ENCODE peak calls at places on chromosomes 6 and 20, in four cellular contexts. C, H, X and W are unnamed samples. For H3K9me3, the result is how much of the 10 kb centered on the place peaks cover.

GRCh38 chr20:41005361-41005729 is 23.3 kb upstream of the TOP1 start:
- DNase-seq in C (peak), X (no peak), H (peak), W (peak)

GRCh38 chr6:108127826-108128225 is 38.0 kb upstream of the NR2E1 start:
- DNase-seq in C (no peak), X (no peak), H (no peak), W (no peak)

GRCh38 chr20:2103454-2104153 is 2.0 kb downstream of the STK35 start:
- DNase-seq in C (no peak), H (no peak), X (no peak), W (no peak)

GRCh38 chr20:62741191-62741676 is 32.6 kb downstream of the NTSR1 start:
- DNase-seq in X (no peak), C (no peak), H (no peak), W (peak)

GRCh38 chr6:99608059-99608885 is 1.6 kb downstream of the PRDM13 start:
- DNase-seq in H (no peak), X (no peak), C (no peak), W (no peak)

GRCh38 chr6:13463941-13464340 is 23.5 kb downstream of the GFOD1 start:
- DNase-seq in H (no peak), C (no peak), X (no peak), W (peak)

GRCh38 chr6:88538130-88538706 is 372.1 kb upstream of the CNR1 start:
- DNase-seq in X (no peak), H (no peak), C (peak), W (no peak)

GRCh38 chr6:111481836-111482235 is 1.2 kb downstream of the REV3L start:
- DNase-seq in H (peak), X (no peak), C (no peak), W (peak)

GRCh38 chr6:84332139-84333034 is 104.9 kb upstream of the CEP162 start:
- DNase-seq in C (no peak), X (peak), H (no peak), W (no peak)

GRCh38 chr6:134427721-134428120 is 109.8 kb upstream of the SGK1 start:
- DNase-seq in C (no peak), H (no peak), X (no peak), W (no peak)

GRCh38 chr6:5956939-5957338 is 49.8 kb downstream of the NRN1 start:
- DNase-seq in C (no peak), X (no peak), H (no peak), W (no peak)

GRCh38 chr6:109239192-109239917 is 142.9 kb downstream of the CD164 start:
- DNase-seq in C (peak), X (no peak), H (no peak), W (no peak)

GRCh38 chr20:21230220-21230619 is 72.9 kb upstream of the XRN2 start:
- DNase-seq in H (no peak), X (no peak), C (no peak), W (no peak)

GRCh38 chr6:145838305-145838704 is 23.7 kb upstream of the FBXO30 start:
- DNase-seq in X (no peak), C (no peak), H (no peak), W (no peak)

GRCh38 chr6:42075159-42075838 is 25.0 kb downstream of the TAF8 start:
- DNase-seq in C (peak), X (no peak), H (peak), W (peak)

GRCh38 chr6:13492357-13492756 is 5.0 kb upstream of the GFOD1 start:
- DNase-seq in X (no peak), C (no peak), H (no peak), W (no peak)

GRCh38 chr6:2951723-2952122 is 19.6 kb downstream of the SERPINB6 start:
- DNase-seq in H (no peak), X (no peak), C (no peak), W (no peak)

GRCh38 chr6:82872092-82872635 is 193.5 kb downstream of the UBE3D start:
- DNase-seq in H (no peak), C (no peak), X (no peak), W (no peak)

GRCh38 chr6:35439308-35439707 is 12.8 kb upstream of the FANCE start:
- DNase-seq in X (no peak), H (no peak), C (peak), W (no peak)

DNA sequence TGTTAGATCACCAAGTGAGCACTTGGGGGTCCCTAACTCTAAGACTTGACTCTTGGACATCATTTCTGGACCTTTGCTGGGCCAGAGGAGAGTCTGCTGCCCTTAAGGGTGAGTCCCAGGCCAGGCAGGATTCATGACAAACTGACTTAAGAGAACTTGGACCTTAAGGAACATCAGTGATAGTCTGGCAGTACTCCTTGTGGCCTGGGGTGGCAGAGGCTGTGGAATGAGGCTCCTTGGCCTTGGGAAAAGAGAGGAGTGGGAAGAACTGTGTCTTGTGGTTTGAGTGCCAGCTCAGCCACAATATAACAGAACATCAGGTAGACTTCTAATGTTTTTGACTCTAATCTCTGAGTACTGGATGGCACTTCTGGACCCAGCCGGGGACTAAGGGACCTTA is 478.7 kb downstream of the MEI4 start:
- DNase-seq in C (no peak), X (no peak), H (no peak), W (no peak)
- TF ChIP-seq FOS in C (no peak), X (no peak), H (no peak), W (no peak)

GRCh38 chr20:31236953-31237352 is 20.5 kb upstream of the DEFB115 start:
- DNase-seq in H (no peak), X (no peak), C (no peak), W (no peak)

GRCh38 chr20:31239139-31239538 is 18.3 kb upstream of the DEFB115 start:
- DNase-seq in C (no peak), H (no peak), X (no peak), W (no peak)

GRCh38 chr20:31237763-31238162 is 19.7 kb upstream of the DEFB115 start:
- DNase-seq in C (no peak), H (no peak), X (no peak), W (no peak)
- H3K9me3 ChIP-seq in C (under half), H (under half), X (under half), W (under half)

DNA sequence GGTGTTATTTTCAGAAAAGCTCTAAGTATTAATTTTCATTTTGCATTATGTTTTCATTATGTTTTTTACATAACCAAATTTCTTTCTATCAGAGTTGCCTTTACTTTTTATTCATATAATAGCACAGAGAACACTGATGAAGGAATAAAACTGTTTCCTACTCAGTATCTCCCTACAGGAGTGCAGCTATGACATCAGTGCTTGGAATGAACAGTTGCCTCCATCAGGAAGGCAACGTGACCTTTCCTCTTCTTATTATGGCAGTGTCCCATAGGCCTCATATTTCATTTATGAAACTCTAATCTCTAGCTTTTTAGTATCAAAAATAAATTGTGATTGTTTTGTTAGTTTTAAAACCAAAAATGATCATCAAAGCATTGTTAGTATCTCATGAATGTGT is 712.8 kb downstream of the CD109 start:
- DNase-seq in C (no peak), H (peak), X (no peak), W (no peak)
- TF ChIP-seq POLR2A in C (no peak), H (no peak), X (no peak), W (no peak)

DNA sequence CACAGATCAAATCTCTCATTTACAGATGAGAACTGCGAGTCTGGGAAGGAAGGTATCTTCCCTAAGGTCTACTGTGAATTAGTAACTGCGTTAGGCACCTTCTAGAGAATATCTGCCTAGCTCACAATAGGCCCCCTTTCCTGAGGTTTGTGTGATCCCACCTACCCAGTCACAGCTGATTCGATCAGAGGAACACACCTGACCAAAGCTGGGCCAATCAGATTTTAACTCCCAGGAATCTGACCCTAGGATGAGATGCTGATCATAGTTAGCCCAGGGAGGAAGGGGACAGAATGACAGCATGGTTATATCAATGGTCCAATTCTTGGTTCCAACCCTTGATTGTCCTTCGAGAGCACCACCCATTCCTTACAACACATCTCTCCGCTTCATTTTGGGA is 7.4 kb upstream of the CCDC167 start:
- DNase-seq in H (no peak), X (no peak), C (no peak), W (no peak)
- TF ChIP-seq FOS in H (no peak), X (no peak), C (no peak), W (no peak)

DNA sequence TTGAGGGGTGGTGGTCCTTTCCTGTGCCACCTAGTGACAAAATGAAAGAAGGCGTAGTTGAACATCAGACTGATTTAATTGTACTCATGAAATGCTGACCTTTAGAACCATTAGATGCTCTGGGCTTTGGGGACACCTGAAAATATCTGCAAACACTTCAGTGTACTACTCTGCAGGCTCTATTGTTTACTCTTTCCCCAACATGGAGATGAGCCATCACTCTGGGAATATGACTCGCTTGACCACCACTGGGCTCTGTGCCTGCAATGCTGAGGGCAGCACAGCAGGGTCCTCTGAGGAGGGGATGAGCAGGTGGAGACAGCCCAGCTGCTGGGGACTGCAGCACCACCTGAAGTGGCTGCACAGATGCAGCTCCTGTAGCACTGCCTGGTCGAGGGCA is 74.8 kb upstream of the SLC24A3 start:
- DNase-seq in C (no peak), X (no peak), H (no peak), W (no peak)
- H3K9me3 ChIP-seq in C (under half), X (under half), H (under half), W (under half)

GRCh38 chr6:120960761-120961160 is 373.5 kb downstream of the TBC1D32 start:
- DNase-seq in C (no peak), H (no peak), X (no peak), W (no peak)

GRCh38 chr6:120965814-120966213 is 368.5 kb downstream of the TBC1D32 start:
- DNase-seq in X (no peak), C (no peak), H (no peak), W (no peak)

DNA sequence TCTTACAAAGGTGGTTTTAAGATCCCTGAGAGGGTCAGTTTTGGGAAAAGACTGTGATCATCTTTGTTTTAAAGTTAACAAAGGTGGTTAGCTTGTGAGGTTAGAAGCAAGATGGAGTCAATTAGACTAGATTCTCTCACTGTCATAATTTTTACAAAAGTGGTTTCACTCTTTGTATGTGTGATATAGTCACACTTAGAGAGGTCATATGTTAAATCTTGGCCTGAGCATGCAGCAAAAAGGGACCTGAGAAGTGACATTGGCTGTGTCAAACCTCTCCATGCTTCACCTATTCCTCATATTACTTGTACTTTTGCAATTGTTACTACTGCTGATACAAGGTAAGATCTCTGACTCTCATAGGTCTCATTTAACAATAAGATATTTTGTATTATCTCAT is 368.0 kb downstream of the TBC1D32 start:
- DNase-seq in X (no peak), C (no peak), H (no peak), W (no peak)
- TF ChIP-seq POLR2A in X (no peak), C (no peak), H (no peak), W (no peak)